ENCODE peak calls at places on chromosomes 5 and 9, in seven cellular contexts. X is foreskin melanocyte; W is A549; F is LoVo; U is left colon; L is B cell; P is effector memory CD4-positive, alpha-beta T cell. O is an unnamed sample.

GRCh38 chr5:54905246-54905770 is 80.1 kb downstream of the ESM1 start:
- DNase-seq in X (no peak), W (no peak), F (no peak), U (no peak), L (no peak), P (no peak), O (no peak)

GRCh38 chr9:99353408-99353807 is 131.3 kb downstream of the SEC61B start:
- DNase-seq in X (no peak), W (no peak), F (no peak), U (no peak), L (no peak), P (no peak), O (no peak)

GRCh38 chr5:54443264-54443663 is 12.2 kb upstream of the HSPB3 start:
- DNase-seq in X (peak), W (peak), F (no peak), U (no peak), L (peak), P (no peak), O (no peak)

GRCh38 chr5:44536650-44537260 is 147.5 kb upstream of the FGF10 start:
- DNase-seq in X (peak), W (peak), F (peak), U (peak), L (no peak), P (no peak), O (peak)

GRCh38 chr5:66596791-66597757 is 881 bp downstream of the MAST4 start:
- DNase-seq in X (no peak), W (peak), F (no peak), U (peak), L (peak), P (no peak), O (no peak)

GRCh38 chr9:120187758-120188157 is 392.2 kb downstream of the CDK5RAP2 start:
- DNase-seq in X (no peak), W (no peak), F (no peak), U (no peak), L (no peak), P (no peak), O (no peak)

GRCh38 chr9:83937861-83938455 is 16.7 kb upstream of the KIF27 start:
- DNase-seq in X (peak), W (peak), F (peak), U (no peak), L (peak), P (no peak), O (no peak)

GRCh38 chr9:114284316-114285060 is 38.4 kb upstream of the ORM1 start:
- DNase-seq in X (no peak), W (no peak), F (no peak), U (peak), L (no peak), P (no peak), O (no peak)

O was measured in NK-92 treated with Interleukin-12 subunit alpha and Interleukin-12 subunit beta, amount 100 ng/mL, for 24 hours.